ENCODE peak calls at places on chromosome 4, in six cellular contexts. K, H, N, Q, C and X are unnamed samples.
A peak's percentile ranks its signal among the peaks of the same experiment; 100 is the strongest.

GRCh38 chr4:10762541-10762940 is 78.0 kb upstream of the CLNK start:
- DNase-seq in K (no peak), H (no peak), N (no peak), Q (no peak), C (no peak), X (no peak)

GRCh38 chr4:112145326-112145819 is at the start of gene FAM241A:
- DNase-seq in K (no peak), H (peak; percentile 97), N (peak; percentile 29), Q (peak; percentile 89), C (no peak), X (peak; percentile 85)

GRCh38 chr4:181959121-181959520 is 284.1 kb upstream of the TENM3 start:
- DNase-seq in K (no peak), H (no peak), N (no peak), Q (no peak), C (no peak), X (no peak)

GRCh38 chr4:111957992-111958391 is 187.3 kb upstream of the FAM241A start:
- DNase-seq in K (no peak), H (no peak), N (no peak), Q (no peak), C (no peak), X (no peak)

GRCh38 chr4:16418814-16419213 is 192.5 kb upstream of the TAPT1 start:
- DNase-seq in K (no peak), H (no peak), N (no peak), Q (no peak), C (no peak), X (no peak)

GRCh38 chr4:40299704-40300336 is 35.3 kb upstream of the CHRNA9 start:
- DNase-seq in K (no peak), H (no peak), N (no peak), Q (no peak), C (no peak), X (no peak)

GRCh38 chr4:128191115-128191897 is 96.3 kb downstream of the PGRMC2 start:
- DNase-seq in K (peak; percentile 27), H (peak; percentile 67), N (peak; percentile 63), Q (peak; percentile 39), C (peak; percentile 54), X (peak; percentile 27)

GRCh38 chr4:132982151-132982550 is 166.9 kb upstream of the PCDH10 start:
- DNase-seq in K (peak; percentile 17), H (no peak), N (no peak), Q (no peak), C (no peak), X (no peak)

GRCh38 chr4:95847908-95848468 is 8.1 kb downstream of the PDHA2 start:
- DNase-seq in K (no peak), H (no peak), N (no peak), Q (no peak), C (no peak), X (no peak)

GRCh38 chr4:77473509-77473908 is 132.1 kb upstream of the CXCL13 start:
- DNase-seq in K (no peak), H (peak; percentile 51), N (peak; percentile 18), Q (no peak), C (no peak), X (no peak)

GRCh38 chr4:145179201-145179860 is 1.1 kb downstream of the OTUD4 start:
- DNase-seq in K (no peak), H (peak; percentile 78), N (peak; percentile 21), Q (peak; percentile 47), C (peak; percentile 65), X (no peak)

GRCh38 chr4:25500626-25501318 is 123.7 kb downstream of the ANAPC4 start:
- DNase-seq in K (no peak), H (no peak), N (no peak), Q (no peak), C (no peak), X (no peak)

GRCh38 chr4:125666635-125667034 is 351.9 kb downstream of the FAT4 start:
- DNase-seq in K (no peak), H (no peak), N (no peak), Q (no peak), C (no peak), X (no peak)

GRCh38 chr4:84502333-84502954 is 3.4 kb upstream of the NKX6-1 start:
- DNase-seq in K (no peak), H (no peak), N (no peak), Q (no peak), C (no peak), X (no peak)

GRCh38 chr4:143270266-143270838 is 66.3 kb upstream of the GAB1 start:
- DNase-seq in K (no peak), H (no peak), N (no peak), Q (no peak), C (no peak), X (no peak)

GRCh38 chr4:108166441-108167315 is 2.1 kb downstream of the LEF1 start:
- DNase-seq in K (no peak), H (peak; percentile 73), N (peak; percentile 10), Q (no peak), C (no peak), X (no peak)

GRCh38 chr4:156536661-156537060 is 434.9 kb downstream of the PDGFC start:
- DNase-seq in K (no peak), H (no peak), N (no peak), Q (no peak), C (no peak), X (no peak)

GRCh38 chr4:6118201-6118600 is 82.1 kb downstream of the JAKMIP1 start:
- DNase-seq in K (no peak), H (no peak), N (no peak), Q (no peak), C (no peak), X (no peak)

GRCh38 chr4:183831026-183831446 is 74.1 kb upstream of the STOX2 start:
- DNase-seq in K (no peak), H (no peak), N (no peak), Q (no peak), C (no peak), X (no peak)

GRCh38 chr4:128358231-128358902 is 70.8 kb upstream of the PGRMC2 start:
- DNase-seq in K (no peak), H (no peak), N (no peak), Q (no peak), C (no peak), X (no peak)

GRCh38 chr4:122874194-122874593 is 47.6 kb downstream of the FGF2 start:
- DNase-seq in K (no peak), H (no peak), N (peak; percentile 5), Q (no peak), C (no peak), X (no peak)

DNA sequence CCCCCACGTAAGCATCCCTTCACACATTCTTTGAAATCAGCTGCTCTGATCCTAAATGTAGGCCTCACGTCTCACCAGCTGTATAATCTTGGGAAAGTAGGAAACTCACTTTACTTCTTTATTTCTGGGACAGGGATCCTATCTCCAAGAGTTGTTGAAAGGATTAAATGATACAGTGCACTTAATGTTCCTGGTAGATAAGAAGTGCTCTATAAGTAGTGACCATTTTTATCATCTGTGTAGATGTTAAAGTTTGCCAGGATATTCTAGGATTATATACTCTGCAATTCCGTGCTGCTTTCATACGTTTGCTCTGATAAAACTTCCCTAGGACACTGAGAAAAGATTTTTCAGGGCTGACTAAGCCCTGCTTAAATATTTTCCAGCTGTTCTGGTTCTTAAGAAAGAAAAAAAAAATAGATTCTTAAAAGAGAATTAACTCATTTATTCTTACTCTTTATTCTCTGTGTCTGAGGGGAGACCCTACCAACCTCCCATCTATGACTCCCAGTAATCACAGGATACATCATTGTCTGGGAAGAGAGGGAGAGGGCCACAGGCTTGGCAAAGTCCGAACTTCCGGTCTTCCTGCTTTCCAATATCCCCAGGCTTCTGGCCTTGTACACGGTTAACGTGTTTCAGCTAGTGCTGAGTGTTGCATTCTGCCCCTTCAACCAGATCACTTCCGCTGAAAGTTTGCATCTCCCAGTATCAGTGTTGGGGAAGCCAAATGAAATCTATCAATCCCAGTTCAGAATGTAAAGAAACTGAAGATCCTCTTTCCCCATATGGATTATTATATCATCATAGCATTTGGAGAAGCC is 269.2 kb downstream of the TRIML1 start:
- DNase-seq in K (no peak), H (no peak), N (no peak), Q (no peak), C (no peak), X (no peak)
- TF ChIP-seq POLR2A in K (no peak), H (no peak), N (no peak), Q (no peak), C (no peak), X (no peak)

GRCh38 chr4:124105212-124105611 is 607.3 kb downstream of the ANKRD50 start:
- DNase-seq in K (no peak), H (no peak), N (no peak), Q (no peak), C (no peak), X (no peak)
- TF ChIP-seq TAF1 in K (no peak), H (no peak), N (no peak), Q (no peak), C (no peak), X (no peak)

GRCh38 chr4:52051615-52052474 is 741 bp downstream of the SPATA18 start:
- DNase-seq in K (peak; percentile 85), H (no peak), N (peak; percentile 74), Q (peak; percentile 34), C (no peak), X (peak; percentile 32)
- TF ChIP-seq POLR2AphosphoS5 in K (peak; percentile 71), H (no peak), N (peak; percentile 49), Q (no peak), C (no peak), X (no peak)

GRCh38 chr4:41933997-41934812 is 1.0 kb upstream of the TMEM33 start:
- DNase-seq in K (no peak), H (no peak), N (peak; percentile 96), Q (no peak), C (no peak), X (no peak)

GRCh38 chr4:41939016-41939623 is 3.9 kb downstream of the TMEM33 start:
- DNase-seq in K (no peak), H (no peak), N (peak; percentile 16), Q (no peak), C (no peak), X (no peak)

GRCh38 chr4:41932988-41933387 is 2.2 kb upstream of the TMEM33 start:
- DNase-seq in K (no peak), H (no peak), N (no peak), Q (no peak), C (no peak), X (no peak)

GRCh38 chr4:41935652-41936021 is 408 bp downstream of the TMEM33 start:
- DNase-seq in K (no peak), H (peak; percentile 32), N (peak; percentile 63), Q (no peak), C (no peak), X (peak; percentile 9)

GRCh38 chr4:41934813-41935651 is at the start of gene TMEM33:
- DNase-seq in K (peak; percentile 76), H (peak; percentile 87), N (peak; percentile 94), Q (peak; percentile 54), C (peak; percentile 71), X (peak; percentile 60)
- TF ChIP-seq POLR2A in K (peak; percentile 85), H (peak; percentile 93), N (peak; percentile 72), Q (peak; percentile 86), C (peak; percentile 85), X (peak; percentile 84)

GRCh38 chr4:168932138-168932537 is 77.9 kb downstream of the CBR4 start:
- DNase-seq in K (no peak), H (no peak), N (no peak), Q (no peak), C (no peak), X (no peak)
- TF ChIP-seq TAF1 in K (no peak), H (no peak), N (no peak), Q (no peak), C (no peak), X (no peak)

GRCh38 chr4:80036949-80037348 is 36.1 kb downstream of the ANTXR2 start:
- DNase-seq in K (no peak), H (no peak), N (no peak), Q (no peak), C (no peak), X (no peak)
- TF ChIP-seq POLR2AphosphoS5 in K (no peak), H (no peak), N (no peak), Q (no peak), C (no peak), X (no peak)